ENCODE peak calls at places on chromosomes 1 and 21, in six cellular contexts. U, E, Z, A, G and K are unnamed samples.

GRCh38 chr21:41640756-41641509 is 125.9 kb downstream of the RIPK4 start:
- DNase-seq in E (peak), A (no peak), Z (no peak), G (no peak), U (no peak), K (no peak)

GRCh38 chr1:55156093-55156492 is 59.1 kb downstream of the USP24 start:
- DNase-seq in U (no peak), G (no peak), A (no peak), Z (no peak), E (no peak), K (no peak)

GRCh38 chr1:38151399-38151798 is 104.8 kb upstream of the POU3F1 start:
- DNase-seq in Z (no peak), A (no peak), E (no peak), G (no peak), U (no peak), K (no peak)

GRCh38 chr1:201042663-201043461 is 19.3 kb upstream of the KIF21B start:
- DNase-seq in U (peak), E (peak), Z (no peak), G (peak), A (peak), K (peak)

GRCh38 chr1:33655496-33655895 is 183.1 kb downstream of the ZSCAN20 start:
- DNase-seq in G (no peak), E (no peak), A (no peak), U (no peak), Z (no peak), K (no peak)

GRCh38 chr21:36695671-36696389 is 3.1 kb upstream of the SIM2 start:
- DNase-seq in G (no peak), Z (no peak), A (no peak), E (no peak), U (no peak), K (no peak)

GRCh38 chr21:34594566-34595234 is 20.2 kb downstream of the RCAN1 start:
- DNase-seq in E (no peak), Z (no peak), G (no peak), A (no peak), U (no peak), K (no peak)

GRCh38 chr1:92583821-92584760 is 97.4 kb upstream of the GFI1 start:
- DNase-seq in G (no peak), Z (no peak), U (no peak), A (no peak), E (no peak), K (no peak)